ENCODE peak calls at places on chromosomes 6 and 20, in eight cellular contexts. W is choroid plexus epithelial cell, I is endodermal cell, C is fibroblast of the aortic adventitia, F is NB4, P is HFF-Myc, R is PC-9, T is GM06990. Q is an unnamed sample.
A peak's percentile ranks its signal among the peaks of the same experiment; 100 is the strongest.

GRCh38 chr6:34485321-34486060 is 19.6 kb downstream of the PACSIN1 start:
- DNase-seq in T (no peak), I (peak; percentile 48), F (no peak), P (no peak), R (no peak), W (no peak), C (no peak), Q (no peak)

GRCh38 chr20:5191829-5192569 is 65.2 kb downstream of the CDS2 start:
- DNase-seq in W (peak; percentile 91), P (peak; percentile 63), F (peak; percentile 83), I (peak; percentile 75), T (peak; percentile 64), R (peak; percentile 39), C (peak; percentile 90), Q (peak; percentile 86)

GRCh38 chr20:57294558-57294957 is 28.1 kb upstream of the BMP7 start:
- DNase-seq in R (no peak), W (no peak), P (no peak), C (no peak), F (no peak), I (peak; percentile 61), T (no peak), Q (no peak)

GRCh38 chr6:32945106-32945761 is 4.4 kb upstream of the HLA-DMB start:
- DNase-seq in I (no peak), W (no peak), T (peak; percentile 58), C (no peak), R (no peak), F (no peak), P (no peak), Q (no peak)

GRCh38 chr20:10077081-10077471 is 42.3 kb downstream of the ANKEF1 start:
- DNase-seq in I (peak; percentile 87), R (no peak), T (no peak), F (no peak), P (no peak), W (no peak), C (no peak), Q (no peak)

GRCh38 chr6:142925575-142926110 is 19.3 kb downstream of the HIVEP2 start:
- DNase-seq in I (no peak), C (peak; percentile 85), T (no peak), W (peak; percentile 94), F (no peak), R (no peak), P (no peak), Q (peak; percentile 93)

GRCh38 chr20:56827763-56828162 is 198.7 kb downstream of the TFAP2C start:
- DNase-seq in W (no peak), F (peak; percentile 95), I (no peak), R (no peak), P (no peak), C (no peak), T (no peak), Q (no peak)

GRCh38 chr6:135128268-135128914 is 52.7 kb upstream of the MYB start:
- DNase-seq in W (no peak), I (no peak), C (no peak), P (no peak), R (no peak), F (peak; percentile 36), T (peak; percentile 55), Q (no peak)

GRCh38 chr20:58721951-58722371 is 29.4 kb downstream of the NPEPL1 start:
- DNase-seq in P (no peak), F (peak; percentile 0), W (no peak), C (no peak), T (no peak), R (no peak), I (no peak), Q (no peak)

GRCh38 chr20:61271273-61272221 is 19.5 kb downstream of the CDH4 start:
- DNase-seq in P (no peak), T (no peak), F (no peak), I (no peak), C (no peak), R (no peak), W (peak; percentile 24), Q (no peak)

GRCh38 chr20:56187791-56188190 is 60.7 kb upstream of the MC3R start:
- DNase-seq in R (no peak), P (no peak), T (no peak), F (peak; percentile 22), C (no peak), I (peak; percentile 72), W (no peak), Q (peak; percentile 1)

GRCh38 chr6:137259349-137259748 is 40.2 kb upstream of the IFNGR1 start:
- DNase-seq in F (no peak), I (no peak), W (peak; percentile 41), P (no peak), R (no peak), T (no peak), C (no peak), Q (peak; percentile 65)

GRCh38 chr6:138377844-138378243 is at the start of gene SMIM28:
- DNase-seq in T (no peak), I (peak; percentile 59), R (no peak), W (no peak), C (no peak), F (no peak), P (no peak), Q (no peak)

GRCh38 chr6:168088161-168089106 is 9.4 kb upstream of the FRMD1 start:
- DNase-seq in W (peak; percentile 80), I (peak; percentile 80), R (no peak), C (peak; percentile 43), F (no peak), P (peak; percentile 0), T (no peak), Q (no peak)

GRCh38 chr6:168087436-168088160 is 8.6 kb upstream of the FRMD1 start:
- DNase-seq in P (no peak), C (no peak), T (no peak), R (no peak), F (no peak), W (no peak), I (no peak), Q (no peak)

GRCh38 chr6:168084465-168085160 is 5.6 kb upstream of the FRMD1 start:
- DNase-seq in P (no peak), C (no peak), I (no peak), W (no peak), T (no peak), R (no peak), F (no peak), Q (no peak)

GRCh38 chr6:168086616-168087015 is 7.6 kb upstream of the FRMD1 start:
- DNase-seq in F (no peak), R (no peak), T (no peak), I (no peak), C (no peak), W (no peak), P (no peak), Q (no peak)

DNA sequence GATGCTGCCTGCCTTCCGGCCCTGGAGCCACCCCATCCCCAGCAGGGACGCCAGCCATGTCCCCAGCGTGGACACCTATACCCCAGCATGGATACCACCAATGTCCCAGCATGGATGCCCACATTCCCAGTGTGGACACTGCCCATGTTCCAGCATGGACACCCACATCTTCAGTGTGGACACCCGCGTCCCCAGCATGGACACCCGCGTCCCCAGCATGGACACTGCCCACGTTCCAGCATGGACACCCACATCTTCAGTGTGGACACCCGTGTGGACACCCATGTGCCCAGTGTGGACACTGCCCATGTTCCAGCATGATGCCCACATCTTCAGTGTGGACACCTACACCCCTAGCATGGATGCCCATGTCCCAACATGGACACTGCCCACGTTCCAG is 7.1 kb upstream of the FRMD1 start:
- DNase-seq in W (no peak), P (no peak), C (no peak), F (no peak), T (no peak), R (no peak), I (no peak), Q (no peak)
- TF ChIP-seq CTCF in W (no peak), P (no peak), C (no peak), F (no peak), T (no peak), R (no peak), I (no peak), Q (no peak)

GRCh38 chr20:36154696-36155628 is at the start of gene EPB41L1:
- DNase-seq in I (peak; percentile 84), P (no peak), W (peak; percentile 19), C (peak; percentile 37), F (no peak), T (no peak), R (no peak), Q (no peak)

GRCh38 chr20:36155991-36156390 is 1.5 kb downstream of the EPB41L1 start:
- DNase-seq in C (no peak), I (no peak), T (no peak), P (no peak), F (no peak), R (no peak), W (no peak), Q (no peak)

GRCh38 chr20:36153754-36154695 is 515 bp upstream of the EPB41L1 start:
- DNase-seq in P (no peak), C (peak; percentile 57), W (peak; percentile 54), I (peak; percentile 94), R (peak; percentile 89), T (no peak), F (peak; percentile 72), Q (peak; percentile 55)

GRCh38 chr20:36157610-36158009 is 3.1 kb downstream of the EPB41L1 start:
- DNase-seq in W (no peak), P (no peak), C (no peak), R (no peak), T (no peak), F (no peak), I (no peak), Q (no peak)

GRCh38 chr20:36155629-36155971 is 1.1 kb downstream of the EPB41L1 start:
- DNase-seq in P (no peak), F (no peak), C (no peak), I (no peak), T (no peak), R (no peak), W (no peak), Q (no peak)
- H3K4me3 ChIP-seq in P (peak overlapping the region; percentile 70), F (no peak overlapping the region), C (peak overlapping the region; percentile 81), I (peak overlapping the region; percentile 80), T (no peak overlapping the region), R (no peak overlapping the region), W (no peak overlapping the region), Q (no peak overlapping the region)

DNA sequence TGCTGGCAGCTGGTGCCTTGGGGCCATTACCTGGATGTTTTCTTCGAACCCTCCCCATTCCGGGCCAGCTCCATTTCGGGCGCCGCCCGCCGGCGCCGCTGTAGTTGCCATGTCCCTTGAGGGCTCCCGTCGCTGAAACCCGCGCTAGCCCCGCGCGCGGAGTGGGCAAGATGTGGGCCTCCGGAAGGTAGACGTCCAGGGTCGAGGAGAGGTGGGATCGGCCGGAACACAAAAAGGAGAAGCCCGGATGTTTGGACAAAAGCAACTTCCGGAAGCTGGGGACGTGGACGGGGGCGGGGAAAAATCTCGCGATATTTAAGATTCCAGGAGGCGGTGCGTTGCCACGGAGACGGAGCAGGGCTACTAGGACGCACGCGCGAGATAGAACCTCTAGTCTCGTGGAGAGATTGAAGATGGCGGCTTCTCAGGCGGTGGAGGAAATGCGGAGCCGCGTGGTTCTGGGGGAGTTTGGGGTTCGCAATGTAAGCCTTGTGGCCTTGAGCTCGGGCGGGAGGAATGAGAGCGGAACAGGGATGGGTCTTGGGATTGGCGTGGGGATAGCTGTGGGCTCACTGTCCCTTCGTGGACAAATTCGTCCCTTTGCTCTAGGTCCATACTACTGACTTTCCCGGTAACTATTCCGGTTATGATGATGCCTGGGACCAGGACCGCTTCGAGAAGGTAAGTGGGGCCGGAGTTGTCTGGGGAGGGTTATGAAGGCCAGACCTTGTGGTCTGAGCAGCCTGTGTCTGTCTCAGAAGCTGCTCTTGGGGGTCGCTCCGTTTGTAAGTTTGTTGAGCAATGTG is at the start of the genes POLR1C and YIPF3:
- DNase-seq in F (peak; percentile 98), I (peak; percentile 98), R (peak; percentile 95), P (peak; percentile 96), C (peak; percentile 99), W (peak; percentile 99), T (peak; percentile 93), Q (peak; percentile 99)
- TF ChIP-seq CTCF in F (no peak), I (no peak), R (no peak), P (no peak), C (no peak), W (no peak), T (no peak), Q (no peak)

GRCh38 chr20:26207237-26207966 is 510.7 kb upstream of the ZNF337 start:
- DNase-seq in P (no peak), R (no peak), F (no peak), C (no peak), W (no peak), I (no peak), T (no peak), Q (no peak)
- H3K4me3 ChIP-seq in P (no peak overlapping the region), R (no peak overlapping the region), F (no peak overlapping the region), C (no peak overlapping the region), W (no peak overlapping the region), I (no peak overlapping the region), T (no peak overlapping the region), Q (no peak overlapping the region)